ENCODE peak calls at places on chromosomes 5 and 9, in nine cellular contexts. F, B, X, Z, L, O, G, U and M are unnamed samples.

GRCh38 chr9:97390791-97391406 is 21.0 kb upstream of the TDRD7 start:
- DNase-seq in F (no peak), B (no peak), X (no peak), Z (no peak), L (no peak), O (no peak), G (no peak), U (no peak), M (no peak)

GRCh38 chr9:36949470-36949869 is 84.6 kb downstream of the PAX5 start:
- DNase-seq in F (no peak), B (no peak), X (no peak), Z (no peak), L (no peak), O (no peak), G (no peak), U (no peak), M (no peak)

GRCh38 chr9:122463828-122464632 is 13.7 kb downstream of the OR1J1 start:
- DNase-seq in F (no peak), B (no peak), X (peak), Z (no peak), L (no peak), O (no peak), G (peak), U (peak), M (no peak)

GRCh38 chr5:169876376-169876775 is 103.9 kb downstream of the INSYN2B start:
- DNase-seq in F (no peak), B (no peak), X (no peak), Z (no peak), L (no peak), O (no peak), G (peak), U (no peak), M (no peak)

GRCh38 chr5:53173083-53173482 is 63.5 kb upstream of the MOCS2 start:
- DNase-seq in F (peak), B (no peak), X (no peak), Z (no peak), L (no peak), O (no peak), G (no peak), U (no peak), M (peak)

GRCh38 chr9:128607642-128608350 is 48.9 kb downstream of the DYNC2I2 start:
- DNase-seq in F (no peak), B (no peak), X (no peak), Z (peak), L (no peak), O (no peak), G (no peak), U (no peak), M (no peak)

GRCh38 chr5:135683227-135683626 is 104.4 kb upstream of the CXCL14 start:
- DNase-seq in F (no peak), B (no peak), X (no peak), Z (no peak), L (no peak), O (no peak), G (no peak), U (no peak), M (no peak)

GRCh38 chr9:38047301-38048251 is 21.5 kb downstream of the SHB start:
- DNase-seq in F (no peak), B (no peak), X (no peak), Z (peak), L (no peak), O (peak), G (peak), U (peak), M (peak)

GRCh38 chr5:61087921-61088320 is 74.3 kb downstream of the SMIM15 start:
- DNase-seq in F (no peak), B (no peak), X (no peak), Z (no peak), L (no peak), O (no peak), G (peak), U (no peak), M (no peak)

GRCh38 chr5:111518747-111519146 is 6.4 kb upstream of the STARD4 start:
- DNase-seq in F (no peak), B (no peak), X (no peak), Z (no peak), L (no peak), O (no peak), G (peak), U (no peak), M (no peak)

GRCh38 chr5:77892061-77893010 is 116.2 kb upstream of the TBCA start:
- DNase-seq in F (no peak), B (no peak), X (no peak), Z (no peak), L (no peak), O (no peak), G (no peak), U (no peak), M (peak)

GRCh38 chr5:36373527-36374086 is 71.9 kb upstream of the RANBP3L start:
- DNase-seq in F (peak), B (no peak), X (no peak), Z (no peak), L (no peak), O (peak), G (peak), U (no peak), M (peak)

GRCh38 chr9:94922691-94923107 is 196.2 kb downstream of the AOPEP start:
- DNase-seq in F (peak), B (no peak), X (no peak), Z (no peak), L (no peak), O (no peak), G (peak), U (no peak), M (no peak)

GRCh38 chr9:131406567-131407436 is 12.9 kb downstream of the PRRC2B start:
- DNase-seq in F (no peak), B (no peak), X (peak), Z (no peak), L (no peak), O (no peak), G (no peak), U (no peak), M (no peak)

GRCh38 chr5:136805466-136805865 is 440.1 kb upstream of the TRPC7 start:
- DNase-seq in F (no peak), B (no peak), X (no peak), Z (no peak), L (no peak), O (no peak), G (no peak), U (no peak), M (no peak)

GRCh38 chr5:136799806-136800372 is 434.5 kb upstream of the TRPC7 start:
- DNase-seq in F (no peak), B (no peak), X (no peak), Z (no peak), L (no peak), O (no peak), G (no peak), U (no peak), M (no peak)

DNA sequence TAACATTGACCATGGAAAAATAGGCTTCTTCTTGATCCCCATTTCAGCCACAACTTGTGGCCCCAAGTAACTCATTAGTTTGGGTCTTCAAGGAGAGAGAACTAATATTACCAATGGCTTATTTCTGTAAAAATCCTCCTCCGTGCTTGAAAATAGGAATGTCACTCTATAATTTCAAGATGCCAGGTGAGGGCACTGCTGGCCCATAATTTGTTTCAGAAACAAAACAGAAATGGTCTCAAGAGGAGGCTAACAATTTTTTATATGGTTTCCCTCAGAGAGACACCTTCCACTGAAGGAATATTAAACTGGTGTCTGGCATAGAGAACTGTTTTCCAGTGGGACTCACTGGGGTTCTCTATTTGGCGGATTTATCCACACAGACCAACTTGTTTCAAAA is 437.0 kb upstream of the TRPC7 start:
- DNase-seq in F (no peak), B (no peak), X (no peak), Z (no peak), L (no peak), O (peak), G (peak), U (no peak), M (no peak)
- TF ChIP-seq CTCF in F (no peak), B (no peak), X (no peak), Z (no peak), L (peak), O (no peak), G (peak), U (peak), M (no peak)

DNA sequence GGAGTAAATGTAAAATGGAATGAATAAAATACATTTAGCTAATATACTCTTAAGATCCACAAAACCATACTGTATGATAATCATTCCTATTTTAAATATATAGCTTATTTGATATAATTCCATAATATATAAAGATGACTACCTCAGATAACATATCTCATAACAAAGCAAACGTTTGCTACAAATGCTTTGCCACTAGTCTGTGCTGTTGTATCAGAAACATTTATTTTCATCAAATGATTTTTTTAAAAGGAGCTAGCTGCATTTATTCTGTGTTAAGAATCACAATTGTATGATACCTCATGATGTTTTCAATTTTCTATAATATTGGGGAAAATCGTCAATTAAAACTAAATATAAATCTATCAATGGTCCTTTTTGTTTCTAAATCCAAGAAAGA is 567.2 kb downstream of the PTPRD start:
- DNase-seq in F (no peak), B (no peak), X (no peak), Z (no peak), L (no peak), O (no peak), G (peak), U (no peak), M (no peak)
- TF ChIP-seq CTCF in F (no peak), B (no peak), X (no peak), Z (no peak), L (peak), O (no peak), G (no peak), U (no peak), M (no peak)

GRCh38 chr5:107389130-107389553 is 281.6 kb downstream of the EFNA5 start:
- DNase-seq in F (no peak), B (no peak), X (peak), Z (no peak), L (no peak), O (peak), G (peak), U (no peak), M (no peak)
- TF ChIP-seq CTCF in F (no peak), B (no peak), X (no peak), Z (no peak), L (no peak), O (no peak), G (peak), U (peak), M (no peak)

DNA sequence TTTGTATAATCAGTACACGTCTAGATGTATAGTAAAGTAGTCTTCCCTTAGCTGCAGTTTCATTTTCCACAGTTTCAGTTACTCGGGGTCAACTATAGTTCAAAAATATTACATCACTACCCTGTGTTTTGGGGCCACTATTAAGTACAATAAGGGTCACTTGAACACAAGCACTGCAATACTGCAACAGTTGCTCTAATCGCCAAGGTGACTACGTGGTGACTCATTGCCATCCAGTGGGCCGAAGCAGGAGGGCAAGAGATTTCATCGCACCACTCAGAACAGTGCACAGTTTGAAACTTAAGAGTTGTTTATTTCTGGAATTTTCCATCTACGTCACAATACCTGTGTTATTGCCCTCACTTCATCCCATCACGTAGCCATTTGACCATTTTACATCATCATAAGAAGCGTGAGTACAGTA is at the start of gene ARL14EPL:
- DNase-seq in F (peak), B (no peak), X (peak), Z (no peak), L (no peak), O (peak), G (peak), U (peak), M (no peak)
- TF ChIP-seq CTCF in F (no peak), B (no peak), X (no peak), Z (no peak), L (peak), O (no peak), G (peak), U (peak), M (no peak)

GRCh38 chr5:90560771-90561170 is 2.2 kb downstream of the ADGRV1 start:
- DNase-seq in F (no peak), B (no peak), X (no peak), Z (no peak), L (no peak), O (no peak), G (no peak), U (no peak), M (no peak)

GRCh38 chr5:90557391-90557790 is 1.2 kb upstream of the ADGRV1 start:
- DNase-seq in F (no peak), B (no peak), X (no peak), Z (no peak), L (no peak), O (no peak), G (no peak), U (no peak), M (no peak)

GRCh38 chr5:90557871-90558270 is 726 bp upstream of the ADGRV1 start:
- DNase-seq in F (no peak), B (no peak), X (no peak), Z (no peak), L (no peak), O (no peak), G (no peak), U (no peak), M (no peak)

GRCh38 chr5:90555666-90556065 is 2.9 kb upstream of the ADGRV1 start:
- DNase-seq in F (no peak), B (no peak), X (no peak), Z (no peak), L (no peak), O (no peak), G (no peak), U (no peak), M (no peak)

DNA sequence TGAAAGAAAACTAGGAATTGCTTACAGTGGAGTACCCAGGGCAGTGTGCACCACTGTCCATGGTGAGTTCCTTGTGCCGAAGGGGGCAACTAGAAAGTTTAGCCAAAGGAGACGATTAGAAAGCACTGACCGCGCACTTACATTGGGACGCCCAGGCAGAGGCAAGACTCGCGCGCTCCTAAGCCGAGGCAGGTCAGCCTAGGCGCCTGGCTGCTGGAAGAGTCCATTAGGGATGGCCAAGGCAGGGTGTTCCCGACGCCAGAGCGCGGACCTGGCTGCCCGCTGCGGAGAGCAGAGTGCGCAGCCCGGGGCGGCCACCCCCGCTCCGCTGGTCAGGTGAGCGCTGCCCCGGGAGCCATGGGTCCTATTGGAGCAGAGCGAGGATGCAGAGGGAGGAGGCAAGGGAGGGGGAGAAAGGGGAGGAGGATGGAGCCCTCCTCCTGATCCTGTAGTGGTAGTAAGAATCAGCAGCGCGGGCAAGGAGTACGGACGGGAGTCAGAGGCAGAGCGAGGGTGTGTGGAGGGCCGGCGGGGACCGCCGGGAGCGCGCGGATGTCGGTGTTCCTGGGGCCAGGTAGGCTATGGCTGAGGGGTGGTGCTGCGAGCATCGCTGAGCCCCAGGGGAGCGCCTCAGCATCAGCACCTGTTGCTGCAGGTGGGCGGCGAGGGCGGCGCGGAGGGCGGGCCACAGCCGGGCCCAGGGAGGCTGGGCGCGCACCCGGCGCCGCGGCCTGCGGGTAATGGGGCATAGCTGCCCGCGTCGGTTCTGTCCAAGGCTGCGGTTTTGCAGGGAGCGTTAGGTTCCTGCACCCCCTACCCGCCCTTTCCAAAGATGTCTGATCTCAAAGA is at the start of gene ADGRV1:
- DNase-seq in F (no peak), B (no peak), X (peak), Z (peak), L (peak), O (peak), G (peak), U (peak), M (peak)
- TF ChIP-seq CTCF in F (no peak), B (no peak), X (no peak), Z (no peak), L (no peak), O (no peak), G (no peak), U (no peak), M (no peak)

DNA sequence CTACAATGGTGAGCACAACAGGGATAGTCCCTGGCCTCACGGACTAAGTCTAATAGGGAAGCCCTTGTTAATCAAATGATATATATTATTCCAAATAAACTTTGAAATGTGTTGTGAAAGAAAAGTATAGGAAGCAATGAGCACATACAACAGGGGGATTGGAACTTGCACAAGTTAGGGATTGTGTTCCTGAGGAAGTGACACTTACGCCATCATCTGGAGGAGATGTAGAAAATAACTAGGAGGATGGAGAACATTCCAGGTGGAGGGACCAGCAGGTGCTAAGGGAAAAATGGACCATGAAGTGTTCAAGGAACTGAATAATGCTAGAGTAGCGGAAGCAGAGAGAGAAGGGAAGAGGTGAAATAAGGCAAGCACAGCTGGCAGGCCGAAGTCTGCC is 18.8 kb upstream of the RPS23 start:
- DNase-seq in F (no peak), B (no peak), X (no peak), Z (no peak), L (no peak), O (no peak), G (no peak), U (no peak), M (no peak)
- TF ChIP-seq CTCF in F (no peak), B (no peak), X (no peak), Z (no peak), L (no peak), O (no peak), G (no peak), U (no peak), M (no peak)

DNA sequence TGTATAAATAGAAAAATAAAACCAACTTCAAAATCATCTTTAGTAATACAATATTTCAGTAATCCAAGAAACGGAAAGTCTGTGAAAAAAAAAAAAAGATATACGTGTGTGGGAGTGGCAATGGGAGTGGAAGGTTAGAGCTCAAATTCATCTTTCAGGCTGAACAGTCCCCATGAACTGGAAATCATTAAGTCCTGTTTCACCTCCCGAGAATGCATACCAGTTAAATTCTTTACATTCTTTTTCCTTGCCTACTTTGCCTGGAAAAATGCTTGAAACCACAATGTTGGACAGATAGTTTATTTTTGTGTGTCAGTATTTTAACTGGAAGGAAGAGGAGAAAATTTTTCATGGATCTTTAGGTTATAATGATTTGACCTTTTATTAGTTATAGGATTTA is 166.8 kb downstream of the MUSK start:
- DNase-seq in F (no peak), B (no peak), X (no peak), Z (no peak), L (no peak), O (no peak), G (peak), U (peak), M (no peak)
- TF ChIP-seq CTCF in F (no peak), B (no peak), X (no peak), Z (no peak), L (no peak), O (no peak), G (no peak), U (no peak), M (no peak)

GRCh38 chr9:627571-627970 is 213.9 kb upstream of the DMRT1 start:
- DNase-seq in F (no peak), B (no peak), X (no peak), Z (no peak), L (no peak), O (no peak), G (no peak), U (no peak), M (no peak)
- TF ChIP-seq CTCF in F (no peak), B (no peak), X (no peak), Z (no peak), L (no peak), O (no peak), G (no peak), U (no peak), M (no peak)